ENCODE peak calls at places on chromosomes 12 and 14, in four cellular contexts. One of them, this sample, is unnamed.

GRCh38 chr14:22427771-22428228 is 161.2 kb downstream of the DAD1 start:
- DNase-seq in H9: no peak
- DNase-seq in MCF 10A: peak
- DNase-seq in effector memory CD4-positive, alpha-beta T cell: no peak
- DNase-seq in this sample: no peak

GRCh38 chr14:101926620-101927019 is 37.8 kb upstream of the DYNC1H1 start:
- DNase-seq in H9: no peak
- DNase-seq in MCF 10A: no peak
- DNase-seq in effector memory CD4-positive, alpha-beta T cell: no peak
- DNase-seq in this sample: no peak

GRCh38 chr14:77786148-77786547 is 13.8 kb upstream of the ADCK1 start:
- DNase-seq in H9: no peak
- DNase-seq in MCF 10A: no peak
- DNase-seq in effector memory CD4-positive, alpha-beta T cell: no peak
- DNase-seq in this sample: no peak

GRCh38 chr14:89720741-89721315 is 233.7 kb downstream of the EFCAB11 start:
- DNase-seq in H9: peak
- DNase-seq in MCF 10A: no peak
- DNase-seq in effector memory CD4-positive, alpha-beta T cell: peak
- DNase-seq in this sample: peak

GRCh38 chr14:104276435-104276834 is 138.0 kb downstream of the KIF26A start:
- DNase-seq in H9: no peak
- DNase-seq in MCF 10A: no peak
- DNase-seq in effector memory CD4-positive, alpha-beta T cell: no peak
- DNase-seq in this sample: no peak

GRCh38 chr12:124532331-124532750 is 35.1 kb downstream of the NCOR2 start:
- DNase-seq in H9: no peak
- DNase-seq in MCF 10A: no peak
- DNase-seq in effector memory CD4-positive, alpha-beta T cell: no peak
- DNase-seq in this sample: no peak

GRCh38 chr12:53325539-53326061 is 4.2 kb upstream of the AAAS start:
- DNase-seq in H9: peak
- DNase-seq in MCF 10A: no peak
- DNase-seq in effector memory CD4-positive, alpha-beta T cell: no peak
- DNase-seq in this sample: no peak

GRCh38 chr14:20427231-20428009 is 8.5 kb downstream of the KLHL33 start:
- DNase-seq in H9: no peak
- DNase-seq in MCF 10A: peak
- DNase-seq in effector memory CD4-positive, alpha-beta T cell: no peak
- DNase-seq in this sample: no peak

GRCh38 chr12:15131462-15131861 is 89.8 kb downstream of the RERG start:
- DNase-seq in H9: no peak
- DNase-seq in MCF 10A: peak
- DNase-seq in effector memory CD4-positive, alpha-beta T cell: no peak
- DNase-seq in this sample: no peak

GRCh38 chr12:49827351-49828099 is 688 bp downstream of the NCKAP5L start:
- DNase-seq in H9: peak
- DNase-seq in MCF 10A: peak
- DNase-seq in effector memory CD4-positive, alpha-beta T cell: peak
- DNase-seq in this sample: no peak

GRCh38 chr14:101889366-101889765 is 75.0 kb upstream of the DYNC1H1 start:
- DNase-seq in H9: no peak
- DNase-seq in MCF 10A: no peak
- DNase-seq in effector memory CD4-positive, alpha-beta T cell: no peak
- DNase-seq in this sample: no peak

GRCh38 chr12:31230004-31230403 is 95.9 kb downstream of the SINHCAF start:
- DNase-seq in H9: no peak
- DNase-seq in MCF 10A: no peak
- DNase-seq in effector memory CD4-positive, alpha-beta T cell: no peak
- DNase-seq in this sample: no peak

GRCh38 chr14:105042813-105043212 is 21.9 kb upstream of the CDCA4 start:
- DNase-seq in H9: no peak
- DNase-seq in MCF 10A: no peak
- DNase-seq in effector memory CD4-positive, alpha-beta T cell: no peak
- DNase-seq in this sample: no peak

GRCh38 chr12:51214895-51215294 is 3.0 kb downstream of the POU6F1 start:
- DNase-seq in H9: no peak
- DNase-seq in MCF 10A: no peak
- DNase-seq in effector memory CD4-positive, alpha-beta T cell: no peak
- DNase-seq in this sample: no peak

GRCh38 chr14:73714656-73715081 is 485 bp upstream of the PNMA1 start:
- DNase-seq in H9: no peak
- DNase-seq in MCF 10A: no peak
- DNase-seq in effector memory CD4-positive, alpha-beta T cell: no peak
- DNase-seq in this sample: no peak

GRCh38 chr12:47159348-47159747 is 79.6 kb upstream of the AMIGO2 start:
- DNase-seq in H9: no peak
- DNase-seq in MCF 10A: no peak
- DNase-seq in effector memory CD4-positive, alpha-beta T cell: no peak
- DNase-seq in this sample: no peak

GRCh38 chr12:116406529-116406928 is 129.0 kb upstream of the MED13L start:
- DNase-seq in H9: peak
- DNase-seq in MCF 10A: peak
- DNase-seq in effector memory CD4-positive, alpha-beta T cell: no peak
- DNase-seq in this sample: peak

GRCh38 chr12:7571253-7571652 is 67.7 kb upstream of the CD163 start:
- DNase-seq in H9: no peak
- DNase-seq in MCF 10A: no peak
- DNase-seq in effector memory CD4-positive, alpha-beta T cell: no peak
- DNase-seq in this sample: no peak

GRCh38 chr12:132182711-132183365 is 38.6 kb downstream of the NOC4L start:
- DNase-seq in H9: no peak
- DNase-seq in MCF 10A: no peak
- DNase-seq in effector memory CD4-positive, alpha-beta T cell: no peak
- DNase-seq in this sample: no peak

GRCh38 chr12:96402061-96402460 is 1.8 kb upstream of the CDK17 start:
- DNase-seq in H9: peak
- DNase-seq in MCF 10A: no peak
- DNase-seq in effector memory CD4-positive, alpha-beta T cell: no peak
- DNase-seq in this sample: no peak

GRCh38 chr12:90064759-90065158 is 356.1 kb upstream of the ATP2B1 start:
- DNase-seq in H9: no peak
- DNase-seq in MCF 10A: no peak
- DNase-seq in effector memory CD4-positive, alpha-beta T cell: no peak
- DNase-seq in this sample: no peak

GRCh38 chr14:44886860-44887595 is 74.7 kb downstream of the KLHL28 start:
- DNase-seq in H9: no peak
- DNase-seq in MCF 10A: no peak
- DNase-seq in effector memory CD4-positive, alpha-beta T cell: no peak
- DNase-seq in this sample: no peak

GRCh38 chr12:52258335-52258901 is 16.0 kb upstream of the KRT86 start:
- DNase-seq in H9: peak
- DNase-seq in MCF 10A: no peak
- DNase-seq in effector memory CD4-positive, alpha-beta T cell: no peak
- DNase-seq in this sample: no peak

GRCh38 chr14:26791117-26791806 is 193.4 kb upstream of the NOVA1 start:
- DNase-seq in H9: no peak
- DNase-seq in MCF 10A: no peak
- DNase-seq in effector memory CD4-positive, alpha-beta T cell: no peak
- DNase-seq in this sample: no peak

GRCh38 chr12:26810330-26810729 is 22.7 kb downstream of the ITPR2 start:
- DNase-seq in H9: peak
- DNase-seq in MCF 10A: peak
- DNase-seq in effector memory CD4-positive, alpha-beta T cell: no peak
- DNase-seq in this sample: no peak

GRCh38 chr12:108214486-108214885 is 85.4 kb downstream of the WSCD2 start:
- DNase-seq in H9: peak
- DNase-seq in MCF 10A: peak
- DNase-seq in effector memory CD4-positive, alpha-beta T cell: no peak
- DNase-seq in this sample: no peak

GRCh38 chr12:3671330-3672112 is 81.4 kb downstream of the CRACR2A start:
- DNase-seq in H9: no peak
- DNase-seq in MCF 10A: no peak
- DNase-seq in effector memory CD4-positive, alpha-beta T cell: no peak
- DNase-seq in this sample: no peak

GRCh38 chr12:62372825-62373224 is 93.8 kb upstream of the MON2 start:
- DNase-seq in H9: no peak
- DNase-seq in MCF 10A: no peak
- DNase-seq in effector memory CD4-positive, alpha-beta T cell: no peak
- DNase-seq in this sample: no peak

This sample was measured in NK-92 treated with Interleukin-12 subunit alpha and Interleukin-12 subunit beta, amount 100 ng/mL, for 24 hours.